ENCODE peak calls at places on chromosomes 12 and 14, in six cellular contexts. C is neural progenitor cell, L is body of pancreas, T is stomach, H is psoas muscle, U is A549. Z is an unnamed sample. For H3K9me3, the result is how much of the 10 kb centered on the place peaks cover.

GRCh38 chr12:63212316-63212715 is 61.3 kb upstream of the AVPR1A start:
- DNase-seq in L (no peak), C (no peak), H (no peak), U (no peak), T (no peak), Z (no peak)

GRCh38 chr14:32561520-32561919 is 232.4 kb downstream of the AKAP6 start:
- DNase-seq in T (no peak), C (peak), H (no peak), L (no peak), U (no peak), Z (no peak)

GRCh38 chr12:54082402-54082892 is 28.8 kb downstream of the HOXC4 start:
- DNase-seq in U (no peak), L (no peak), H (peak), C (peak), T (peak), Z (no peak)

GRCh38 chr12:45938566-45938965 is 51.8 kb downstream of the SCAF11 start:
- DNase-seq in L (no peak), H (no peak), U (no peak), T (no peak), C (no peak), Z (no peak)

GRCh38 chr12:130504836-130505175 is 167.1 kb downstream of the PIWIL1 start:
- DNase-seq in L (no peak), U (no peak), H (no peak), T (no peak), C (no peak), Z (no peak)

GRCh38 chr12:110247340-110248095 is 33.5 kb upstream of the ATP2A2 start:
- DNase-seq in T (peak), C (no peak), U (peak), L (peak), H (peak), Z (peak)

GRCh38 chr12:127172857-127173256 is 1094.1 kb upstream of the TMEM132C start:
- DNase-seq in T (no peak), L (no peak), U (no peak), C (no peak), H (no peak), Z (no peak)

GRCh38 chr12:54162741-54163140 is 26.0 kb downstream of the SMUG1 start:
- DNase-seq in L (no peak), U (no peak), H (no peak), C (no peak), T (no peak), Z (no peak)

GRCh38 chr12:79364197-79364596 is 326.6 kb downstream of the PAWR start:
- DNase-seq in H (no peak), U (no peak), L (no peak), T (no peak), C (no peak), Z (no peak)

GRCh38 chr12:110741371-110741770 is 1.3 kb downstream of the PPP1CC start:
- DNase-seq in C (no peak), T (no peak), U (no peak), L (no peak), H (no peak), Z (no peak)

GRCh38 chr14:55752580-55753365 is 172.8 kb downstream of the KTN1 start:
- DNase-seq in H (no peak), C (peak), T (peak), U (peak), L (peak), Z (no peak)

GRCh38 chr12:92566448-92567040 is 136.2 kb upstream of the PLEKHG7 start:
- DNase-seq in H (no peak), L (no peak), U (no peak), T (no peak), C (no peak), Z (no peak)

GRCh38 chr12:128724468-128725046 is 99.2 kb downstream of the SLC15A4 start:
- DNase-seq in H (no peak), U (no peak), T (no peak), L (no peak), C (no peak), Z (no peak)

GRCh38 chr14:51546603-51547258 is 105.0 kb upstream of the FRMD6 start:
- DNase-seq in T (no peak), C (no peak), H (no peak), L (no peak), U (no peak), Z (no peak)

GRCh38 chr14:93332032-93332852 is 594 bp downstream of the BTBD7 start:
- DNase-seq in U (no peak), C (peak), H (peak), T (peak), L (peak), Z (peak)

GRCh38 chr14:90487462-90487861 is 90.6 kb downstream of the CALM1 start:
- DNase-seq in L (no peak), U (no peak), H (no peak), T (no peak), C (no peak), Z (no peak)

GRCh38 chr14:94041551-94042346 is 15.6 kb downstream of the OTUB2 start:
- DNase-seq in H (no peak), C (no peak), T (peak), U (no peak), L (no peak), Z (peak)

GRCh38 chr12:117091758-117092510 is 7.3 kb downstream of the TESC start:
- DNase-seq in H (no peak), C (no peak), L (no peak), U (no peak), T (no peak), Z (no peak)

GRCh38 chr12:75816892-75817291 is 214.7 kb downstream of the PHLDA1 start:
- DNase-seq in L (no peak), C (no peak), H (no peak), U (peak), T (no peak), Z (no peak)

GRCh38 chr14:105126126-105126969 is 42.2 kb downstream of the JAG2 start:
- DNase-seq in C (no peak), H (no peak), L (no peak), T (peak), U (no peak), Z (no peak)

GRCh38 chr14:105247026-105247425 is 1.3 kb upstream of the BTBD6 start:
- DNase-seq in T (no peak), U (no peak), C (no peak), H (peak), L (no peak), Z (no peak)

GRCh38 chr12:41368006-41368405 is 179.9 kb downstream of the PDZRN4 start:
- DNase-seq in H (no peak), C (peak), U (no peak), L (no peak), T (no peak), Z (no peak)

GRCh38 chr12:56029666-56030293 is 8.9 kb downstream of the IKZF4 start:
- DNase-seq in U (peak), L (peak), H (no peak), T (peak), C (peak), Z (no peak)

GRCh38 chr14:52059614-52060013 is 9.2 kb downstream of the NID2 start:
- DNase-seq in U (no peak), T (no peak), L (no peak), H (no peak), C (no peak), Z (no peak)

GRCh38 chr12:11793896-11794295 is 144.4 kb downstream of the ETV6 start:
- DNase-seq in C (peak), T (no peak), U (no peak), L (no peak), H (no peak), Z (no peak)

GRCh38 chr12:68617160-68617926 is 6.6 kb downstream of the RAP1B start:
- DNase-seq in U (no peak), L (no peak), H (no peak), T (no peak), C (no peak), Z (no peak)
- H3K4me3 ChIP-seq in U (no peak), L (no peak), H (no peak), T (no peak), C (no peak), Z (no peak)

DNA sequence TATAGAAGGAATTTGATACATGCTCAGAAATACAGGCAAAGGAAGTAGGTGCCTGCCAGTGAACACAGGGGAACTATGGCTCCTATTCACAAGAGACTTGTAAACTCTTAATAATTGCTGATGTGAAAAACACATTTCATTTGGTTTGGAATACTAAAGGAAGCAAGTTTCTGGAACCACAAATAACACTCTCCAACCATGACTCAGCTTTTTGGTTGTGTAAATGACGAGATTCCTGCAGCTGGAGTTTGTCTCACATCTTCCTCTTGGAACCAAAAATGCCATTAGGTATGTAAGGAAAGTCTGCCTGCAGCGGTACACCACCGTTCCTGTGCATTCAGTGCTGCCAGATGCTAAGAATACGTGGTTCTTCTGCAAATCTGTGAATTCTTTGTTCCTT is 4.5 kb upstream of the OR11H6 start:
- DNase-seq in T (no peak), L (no peak), C (no peak), H (no peak), U (no peak), Z (no peak)
- H3K9me3 ChIP-seq in T (under half), L (under half), C (under half), H (under half), U (under half), Z (under half)

GRCh38 chr12:120542166-120542565 is 8.0 kb downstream of the RNF10 start:
- DNase-seq in C (no peak), T (no peak), H (no peak), U (no peak), L (no peak), Z (no peak)
- H3K4me3 ChIP-seq in C (no peak), T (no peak), H (no peak), U (no peak), L (no peak), Z (no peak)

GRCh38 chr14:106690333-106690891 is 1164.0 kb downstream of the TMEM121 start:
- DNase-seq in U (no peak), T (no peak), C (no peak), L (no peak), H (no peak), Z (no peak)
- H3K9me3 ChIP-seq in U (under half), T (under half), C (under half), L (under half), H (under half), Z (under half)

GRCh38 chr12:104565606-104566243 is 109.0 kb downstream of the CHST11 start:
- DNase-seq in U (no peak), C (no peak), H (no peak), L (no peak), T (no peak), Z (no peak)

GRCh38 chr12:104569348-104570173 is 112.8 kb downstream of the CHST11 start:
- DNase-seq in U (no peak), C (no peak), L (no peak), T (peak), H (no peak), Z (no peak)

GRCh38 chr12:104568881-104569280 is 112.1 kb downstream of the CHST11 start:
- DNase-seq in H (no peak), T (no peak), U (no peak), C (no peak), L (no peak), Z (no peak)

GRCh38 chr12:104566244-104566993 is 109.7 kb downstream of the CHST11 start:
- DNase-seq in T (no peak), C (no peak), L (no peak), H (no peak), U (no peak), Z (no peak)

DNA sequence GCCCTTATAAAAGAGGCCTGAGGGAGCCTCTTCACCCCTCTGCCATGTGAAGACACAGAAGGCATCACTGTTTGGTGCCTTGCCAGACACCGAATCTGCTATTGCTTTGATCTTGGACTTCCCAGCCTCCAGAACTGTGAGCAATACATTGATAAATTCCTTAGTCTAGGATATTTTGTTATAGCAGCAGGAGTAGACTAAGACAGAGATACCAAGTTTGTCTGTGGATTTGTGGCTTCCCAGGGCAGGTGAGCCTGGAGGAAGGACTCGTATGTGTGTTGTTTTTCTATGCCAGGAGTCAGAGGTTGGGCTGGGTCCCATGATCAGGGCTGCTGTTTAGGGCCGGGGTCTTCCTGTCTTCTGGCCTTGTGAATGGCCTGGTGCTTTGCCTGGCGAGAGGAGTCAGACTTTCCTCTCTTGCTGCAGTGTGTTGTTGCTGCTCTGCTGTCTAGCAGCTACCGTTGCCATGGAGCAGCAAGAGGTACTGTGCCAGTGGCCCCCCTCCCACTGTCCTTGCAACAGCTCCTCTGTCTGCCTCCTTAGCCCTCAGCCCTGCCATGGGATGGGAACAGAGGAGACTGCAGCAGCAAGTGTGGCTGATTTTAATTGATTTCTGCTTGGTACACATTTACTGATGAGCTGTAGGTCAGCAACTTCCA is 111.2 kb downstream of the CHST11 start:
- DNase-seq in L (no peak), U (no peak), C (no peak), T (no peak), H (no peak), Z (no peak)
- H3K4me3 ChIP-seq in L (no peak), U (no peak), C (no peak), T (no peak), H (no peak), Z (no peak)

GRCh38 chr12:133130038-133130807 is at the start of the genes ZNF10 and ZNF891:
- DNase-seq in U (peak), H (peak), T (peak), L (peak), C (peak), Z (peak)
- H3K9me3 ChIP-seq in U (half or more), H (half or more), T (half or more), L (under half), C (under half), Z (half or more)

Z was measured in upper lobe of right lung.